ENCODE peak calls at places on chromosomes 13 and 19, in six cellular contexts. I, M, L, Q, B and A are unnamed samples.

GRCh38 chr13:28181413-28181812 is 43.1 kb downstream of the PAN3 start:
- DNase-seq in I (no peak), M (no peak), L (no peak), Q (no peak), B (no peak), A (no peak)

GRCh38 chr19:11058246-11059030 is 30.8 kb upstream of the LDLR start:
- DNase-seq in I (no peak), M (no peak), L (no peak), Q (no peak), B (no peak), A (no peak)

GRCh38 chr19:53944933-53945332 is 17.8 kb upstream of the CACNG8 start:
- DNase-seq in I (no peak), M (no peak), L (no peak), Q (no peak), B (no peak), A (no peak)

GRCh38 chr13:28743499-28744083 is 24.8 kb upstream of the SLC46A3 start:
- DNase-seq in I (no peak), M (no peak), L (no peak), Q (peak), B (no peak), A (no peak)

GRCh38 chr13:99605417-99606321 is 104.4 kb downstream of the TM9SF2 start:
- DNase-seq in I (peak), M (peak), L (no peak), Q (peak), B (peak), A (peak)

GRCh38 chr13:76383671-76384461 is 502.3 kb downstream of the KCTD12 start:
- DNase-seq in I (no peak), M (peak), L (no peak), Q (no peak), B (no peak), A (no peak)

GRCh38 chr13:27372896-27373295 is 51.5 kb upstream of the GTF3A start:
- DNase-seq in I (no peak), M (no peak), L (no peak), Q (no peak), B (peak), A (no peak)

GRCh38 chr13:108305655-108306054 is 36.1 kb downstream of the TNFSF13B start:
- DNase-seq in I (no peak), M (no peak), L (no peak), Q (no peak), B (no peak), A (no peak)

GRCh38 chr19:29467824-29468401 is 57.9 kb upstream of the VSTM2B start:
- DNase-seq in I (peak), M (peak), L (no peak), Q (peak), B (peak), A (peak)

GRCh38 chr19:17125728-17126677 is 50.4 kb downstream of the MYO9B start:
- DNase-seq in I (no peak), M (peak), L (peak), Q (no peak), B (no peak), A (peak)

GRCh38 chr13:84479656-84480055 is 597.4 kb upstream of the SLITRK1 start:
- DNase-seq in I (no peak), M (no peak), L (no peak), Q (no peak), B (no peak), A (no peak)

GRCh38 chr13:106882222-106882621 is 314.3 kb upstream of the ARGLU1 start:
- DNase-seq in I (no peak), M (no peak), L (no peak), Q (no peak), B (no peak), A (no peak)

GRCh38 chr13:113918580-113918979 is 54.7 kb upstream of the GAS6 start:
- DNase-seq in I (no peak), M (no peak), L (no peak), Q (peak), B (no peak), A (no peak)

GRCh38 chr13:25910243-25910642 is 141.6 kb downstream of the SHISA2 start:
- DNase-seq in I (no peak), M (no peak), L (no peak), Q (no peak), B (no peak), A (no peak)

GRCh38 chr13:99963832-99964339 is 7.7 kb downstream of the ZIC5 start:
- DNase-seq in I (no peak), M (no peak), L (no peak), Q (no peak), B (no peak), A (no peak)

GRCh38 chr19:30148039-30148438 is 206.0 kb downstream of the URI1 start:
- DNase-seq in I (no peak), M (no peak), L (no peak), Q (no peak), B (peak), A (no peak)

DNA sequence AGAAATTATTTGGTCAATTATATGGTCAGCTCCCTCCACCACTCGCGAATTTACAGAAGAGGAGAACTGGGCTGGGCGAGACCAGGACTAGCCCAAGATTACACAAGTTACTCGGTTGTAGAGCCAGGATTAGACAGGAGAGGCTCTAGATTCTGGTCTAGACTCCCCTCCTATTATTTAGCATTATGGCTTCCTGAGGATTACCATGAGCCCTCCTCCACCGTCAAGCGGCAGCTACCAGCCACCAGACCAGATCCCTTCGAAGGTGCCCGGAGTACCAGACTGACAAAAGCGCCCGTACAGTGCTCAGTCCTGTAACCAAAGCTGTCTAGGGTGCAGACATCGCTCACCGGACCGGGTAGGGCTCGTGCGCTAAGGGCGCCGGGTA is 497 bp upstream of the MLNR start:
- DNase-seq in I (no peak), M (no peak), L (no peak), Q (no peak), B (peak), A (no peak)
- TF ChIP-seq GABPA in I (no peak), M (no peak), L (no peak), Q (no peak), B (no peak), A (no peak)

GRCh38 chr19:50417850-50418185 is 920 bp upstream of the SPIB start:
- DNase-seq in I (no peak), M (no peak), L (no peak), Q (no peak), B (no peak), A (no peak)
- H3K4me3 ChIP-seq in I (no peak), M (no peak), L (peak), Q (no peak), B (no peak), A (no peak)

DNA sequence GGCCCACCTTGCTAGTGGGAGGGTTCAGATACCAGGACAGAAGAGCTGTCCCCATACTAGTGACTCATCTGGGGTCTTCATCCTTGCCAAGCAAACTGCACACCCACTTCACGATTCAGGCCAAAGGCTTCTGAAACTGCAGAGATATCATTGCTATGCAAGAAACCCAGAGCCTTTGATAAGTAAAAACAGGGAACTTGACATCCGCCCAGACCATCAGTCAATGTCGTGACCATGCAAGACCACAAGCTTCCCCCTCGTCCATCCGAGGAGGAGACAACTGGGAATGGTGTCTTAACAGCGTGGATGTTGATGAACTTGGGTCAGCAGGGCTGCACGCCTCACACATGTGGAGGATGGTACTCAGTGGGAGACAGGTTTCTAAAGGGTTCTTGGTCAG is 58.0 kb downstream of the ABCC4 start:
- DNase-seq in I (peak), M (no peak), L (no peak), Q (no peak), B (no peak), A (no peak)
- TF ChIP-seq CTCF in I (no peak), M (no peak), L (no peak), Q (no peak), B (no peak), A (no peak)

GRCh38 chr19:48418317-48419064 is 25.0 kb downstream of the GRIN2D start:
- DNase-seq in I (peak), M (no peak), L (no peak), Q (no peak), B (no peak), A (no peak)
- TF ChIP-seq GABPA in I (peak), M (no peak), L (no peak), Q (no peak), B (no peak), A (no peak)

GRCh38 chr19:18431351-18432197 is 6.4 kb downstream of the ISYNA1 start:
- DNase-seq in I (no peak), M (no peak), L (no peak), Q (no peak), B (no peak), A (no peak)

GRCh38 chr19:18433735-18434398 is 4.1 kb downstream of the ISYNA1 start:
- DNase-seq in I (peak), M (peak), L (no peak), Q (peak), B (no peak), A (no peak)

GRCh38 chr19:18432275-18433038 is 5.5 kb downstream of the ISYNA1 start:
- DNase-seq in I (no peak), M (no peak), L (no peak), Q (no peak), B (no peak), A (no peak)

GRCh38 chr19:18434411-18435184 is 3.3 kb downstream of the ISYNA1 start:
- DNase-seq in I (peak), M (no peak), L (no peak), Q (no peak), B (no peak), A (no peak)

DNA sequence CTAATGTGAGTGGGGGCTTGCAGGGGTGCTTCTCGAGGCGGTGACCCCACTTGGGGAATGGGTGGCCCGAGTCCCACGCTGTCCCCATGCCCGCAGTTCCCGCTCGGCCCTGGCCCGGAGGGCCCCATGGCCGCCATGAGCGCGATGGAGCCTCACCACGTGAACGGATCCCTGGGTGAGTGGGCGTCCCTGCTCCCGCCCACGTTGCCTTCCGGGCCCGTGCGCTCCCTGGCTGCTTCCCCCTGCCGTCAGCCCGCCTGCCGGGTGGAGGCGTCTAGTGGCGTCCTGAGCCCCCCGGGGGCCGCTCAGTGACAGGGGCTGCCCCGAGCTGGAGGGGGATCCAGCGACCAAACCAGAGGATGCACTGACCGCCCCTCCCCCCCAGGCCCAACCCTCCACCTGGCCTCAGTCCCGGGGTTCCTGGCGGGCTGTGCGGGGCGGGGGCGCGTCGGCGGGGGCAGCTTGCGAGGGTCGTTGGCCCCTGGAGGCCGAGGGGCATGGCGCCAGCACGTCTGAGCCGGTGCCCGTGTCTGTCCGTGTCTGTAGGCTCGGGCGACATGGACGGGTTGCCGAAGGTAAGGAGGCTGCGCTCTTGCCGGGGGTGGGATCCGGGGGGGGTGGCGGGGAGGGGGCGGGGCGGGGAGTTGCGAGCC is 4.8 kb downstream of the ISYNA1 start:
- DNase-seq in I (peak), M (peak), L (no peak), Q (peak), B (no peak), A (no peak)
- H3K4me3 ChIP-seq in I (peak), M (peak), L (peak), Q (peak), B (no peak), A (no peak)

GRCh38 chr19:6270822-6271221 is 9.0 kb downstream of the MLLT1 start:
- DNase-seq in I (no peak), M (no peak), L (no peak), Q (no peak), B (no peak), A (no peak)

GRCh38 chr19:6269101-6269886 is 10.5 kb downstream of the MLLT1 start:
- DNase-seq in I (no peak), M (no peak), L (no peak), Q (no peak), B (no peak), A (no peak)

GRCh38 chr19:6271721-6272410 is 7.9 kb downstream of the MLLT1 start:
- DNase-seq in I (peak), M (peak), L (no peak), Q (no peak), B (no peak), A (no peak)

GRCh38 chr19:6271251-6271650 is 8.5 kb downstream of the MLLT1 start:
- DNase-seq in I (no peak), M (peak), L (no peak), Q (no peak), B (no peak), A (no peak)

DNA sequence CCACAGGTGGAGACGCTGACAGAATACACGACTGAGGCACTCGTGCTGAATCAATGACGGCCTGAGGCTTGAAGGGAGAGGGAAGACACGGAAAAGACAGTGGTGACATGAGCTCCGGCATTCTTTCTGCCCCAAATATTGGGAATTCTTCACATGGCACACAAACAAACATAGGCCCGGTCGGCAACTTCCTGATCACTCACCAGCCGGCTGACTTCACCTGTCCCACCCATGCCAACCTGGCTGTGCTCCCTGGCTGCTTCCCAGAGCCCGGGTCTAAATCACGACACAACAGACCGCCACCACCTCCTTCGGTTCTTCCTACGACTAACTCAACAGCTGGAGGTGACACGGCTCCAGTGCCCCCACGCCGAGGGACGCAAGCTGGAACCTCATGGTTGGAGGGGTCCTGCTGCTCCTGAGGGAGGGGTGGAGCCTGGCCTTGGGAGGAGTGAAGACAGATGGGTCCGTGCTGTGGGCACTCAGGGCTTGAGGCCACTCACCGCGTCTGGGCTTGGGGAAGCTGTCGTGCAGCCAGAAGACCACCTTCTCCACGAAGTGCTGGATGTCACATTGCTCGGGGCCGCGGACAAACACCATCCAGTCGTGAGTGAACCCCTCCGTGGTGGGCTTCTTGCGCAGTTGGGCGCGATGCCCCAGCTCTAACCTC is 9.6 kb downstream of the MLLT1 start:
- DNase-seq in I (no peak), M (no peak), L (no peak), Q (no peak), B (no peak), A (no peak)
- TF ChIP-seq CTCF in I (no peak), M (no peak), L (no peak), Q (no peak), B (no peak), A (no peak)

DNA sequence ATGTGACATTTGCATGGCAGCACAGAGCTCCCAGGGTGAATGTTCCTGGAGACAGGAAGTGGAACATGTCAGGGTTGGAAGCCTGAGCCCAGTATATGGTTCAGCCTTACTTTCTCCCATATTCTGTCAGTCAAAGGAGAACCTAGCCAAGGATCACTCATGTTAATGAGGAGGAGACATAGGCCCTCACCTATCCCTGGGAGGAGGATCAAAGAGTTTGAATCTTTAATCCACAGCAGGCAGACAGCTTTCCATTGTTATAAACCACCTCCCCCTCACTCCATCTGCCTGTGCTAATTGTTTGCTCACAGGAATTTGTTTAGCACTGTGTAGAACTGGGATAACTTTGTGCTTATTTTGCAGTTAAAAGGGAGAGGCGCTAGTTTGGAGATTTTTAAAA is 1069.1 kb downstream of the EFNB2 start:
- DNase-seq in I (no peak), M (no peak), L (no peak), Q (no peak), B (no peak), A (no peak)
- TF ChIP-seq GABPA in I (no peak), M (no peak), L (no peak), Q (no peak), B (no peak), A (no peak)

GRCh38 chr19:41994521-41994971 is 516 bp upstream of the ATP1A3 start:
- DNase-seq in I (no peak), M (peak), L (no peak), Q (no peak), B (no peak), A (no peak)
- H3K4me3 ChIP-seq in I (no peak), M (peak), L (peak), Q (peak), B (no peak), A (no peak)